ENCODE peak calls at places on chromosome 7, in seven cellular contexts. D is neural crest cell; X is heart left ventricle; E is CD4-positive, alpha-beta T cell; P is GM10248; F is HepG2; H is RWPE1. I is an unnamed sample.

GRCh38 chr7:7521259-7521658 is 14.4 kb downstream of the COL28A1 start:
- DNase-seq in X (no peak), P (no peak), E (no peak), H (no peak), D (no peak), F (no peak), I (no peak)

GRCh38 chr7:118793552-118793951 is 569.0 kb downstream of the ANKRD7 start:
- DNase-seq in E (no peak), D (no peak), X (no peak), F (no peak), P (no peak), H (no peak), I (no peak)

GRCh38 chr7:128026551-128026950 is 4.7 kb downstream of the LRRC4 start:
- DNase-seq in X (no peak), H (no peak), P (no peak), F (no peak), E (no peak), D (no peak), I (no peak)

GRCh38 chr7:120272261-120272895 is 597 bp upstream of the KCND2 start:
- DNase-seq in E (no peak), F (peak), D (no peak), X (no peak), H (peak), P (peak), I (no peak)

GRCh38 chr7:8189615-8190014 is 72.4 kb downstream of the ICA1 start:
- DNase-seq in D (no peak), P (no peak), H (no peak), F (no peak), E (no peak), X (no peak), I (no peak)

GRCh38 chr7:64174941-64175340 is 32.1 kb upstream of the ZNF735 start:
- DNase-seq in D (no peak), F (no peak), X (no peak), E (no peak), H (no peak), P (no peak), I (no peak)

GRCh38 chr7:36794689-36795088 is 70.4 kb upstream of the AOAH start:
- DNase-seq in X (no peak), D (no peak), E (no peak), F (peak), H (no peak), P (no peak), I (no peak)

GRCh38 chr7:13904689-13905088 is 84.8 kb downstream of the ETV1 start:
- DNase-seq in E (no peak), F (no peak), D (no peak), X (no peak), P (no peak), H (no peak), I (no peak)

GRCh38 chr7:57774300-57774699 is 324.3 kb downstream of the ZNF716 start:
- DNase-seq in F (no peak), H (no peak), P (no peak), X (no peak), E (no peak), D (no peak), I (no peak)

GRCh38 chr7:128408709-128409434 is 910 bp downstream of the IMPDH1 start:
- DNase-seq in H (peak), D (no peak), E (no peak), X (no peak), P (no peak), F (no peak), I (no peak)

GRCh38 chr7:137754076-137754851 is 92.5 kb downstream of the DGKI start:
- DNase-seq in H (no peak), D (no peak), X (no peak), P (no peak), F (no peak), E (no peak), I (no peak)

GRCh38 chr7:105578496-105578895 is 2.8 kb downstream of the EFCAB10 start:
- DNase-seq in H (no peak), P (no peak), F (no peak), D (no peak), E (no peak), X (no peak), I (no peak)

GRCh38 chr7:34168013-34168412 is 262.7 kb downstream of the BMPER start:
- DNase-seq in D (no peak), F (no peak), P (no peak), H (no peak), E (no peak), X (no peak), I (no peak)

GRCh38 chr7:90611115-90611514 is 15.0 kb downstream of the CDK14 start:
- DNase-seq in H (no peak), P (peak), D (no peak), E (no peak), X (no peak), F (no peak), I (no peak)

GRCh38 chr7:157745721-157746709 is 409.2 kb downstream of the DNAJB6 start:
- DNase-seq in D (no peak), E (no peak), H (no peak), P (no peak), X (no peak), F (no peak), I (no peak)

GRCh38 chr7:983182-984071 is 446 bp downstream of the CYP2W1 start:
- DNase-seq in P (no peak), X (no peak), E (no peak), D (no peak), F (peak), H (no peak), I (no peak)

GRCh38 chr7:422191-422885 is 97.3 kb downstream of the PDGFA start:
- DNase-seq in D (no peak), F (no peak), X (no peak), P (no peak), E (no peak), H (no peak), I (no peak)

GRCh38 chr7:84455788-84456187 is 261.2 kb upstream of the SEMA3A start:
- DNase-seq in D (no peak), X (no peak), P (no peak), E (no peak), F (no peak), H (no peak), I (no peak)

GRCh38 chr7:41855798-41856197 is 152.9 kb upstream of the INHBA start:
- DNase-seq in P (no peak), H (no peak), X (no peak), F (no peak), E (no peak), D (no peak), I (no peak)

GRCh38 chr7:148501707-148502139 is 88.8 kb upstream of the C7orf33 start:
- DNase-seq in E (no peak), D (peak), H (no peak), P (peak), F (no peak), X (no peak), I (peak)

GRCh38 chr7:132882714-132883428 is 199.0 kb downstream of the CHCHD3 start:
- DNase-seq in H (no peak), P (no peak), D (no peak), E (no peak), X (no peak), F (no peak), I (no peak)

GRCh38 chr7:76065016-76065612 is 17.2 kb downstream of the MDH2 start:
- DNase-seq in H (no peak), P (peak), D (no peak), F (no peak), X (no peak), E (no peak), I (no peak)

GRCh38 chr7:98616381-98617050 is 569 bp upstream of the NPTX2 start:
- DNase-seq in D (no peak), F (no peak), H (no peak), P (peak), X (no peak), E (no peak), I (no peak)

GRCh38 chr7:81415181-81415580 is 354.7 kb downstream of the HGF start:
- DNase-seq in D (no peak), H (no peak), E (no peak), F (no peak), X (no peak), P (no peak), I (no peak)

GRCh38 chr7:6139189-6139996 is 108.2 kb downstream of the ANKRD61 start:
- DNase-seq in H (no peak), D (no peak), F (no peak), E (no peak), X (no peak), P (no peak), I (no peak)

GRCh38 chr7:123030631-123031030 is 35.1 kb upstream of the TAS2R16 start:
- DNase-seq in D (no peak), H (no peak), E (no peak), X (no peak), F (no peak), P (no peak), I (no peak)

GRCh38 chr7:90755041-90755440 is 158.9 kb downstream of the CDK14 start:
- DNase-seq in E (no peak), P (no peak), F (no peak), H (no peak), D (no peak), X (no peak), I (no peak)

GRCh38 chr7:538764-539685 is 19.4 kb upstream of the PDGFA start:
- DNase-seq in X (no peak), D (no peak), P (no peak), E (no peak), H (peak), F (peak), I (no peak)

GRCh38 chr7:18694911-18695310 is 199.4 kb downstream of the HDAC9 start:
- DNase-seq in F (no peak), P (no peak), E (no peak), X (no peak), H (no peak), D (no peak), I (no peak)

GRCh38 chr7:18702071-18702829 is 206.7 kb downstream of the HDAC9 start:
- DNase-seq in F (no peak), H (no peak), P (no peak), E (no peak), X (no peak), D (no peak), I (no peak)

GRCh38 chr7:18698258-18698734 is 202.7 kb downstream of the HDAC9 start:
- DNase-seq in F (no peak), D (no peak), H (no peak), P (no peak), E (no peak), X (no peak), I (no peak)

GRCh38 chr7:18703743-18704142 is 208.2 kb downstream of the HDAC9 start:
- DNase-seq in X (no peak), H (no peak), P (no peak), F (no peak), E (no peak), D (no peak), I (no peak)

GRCh38 chr7:18700147-18700546 is 204.6 kb downstream of the HDAC9 start:
- DNase-seq in H (no peak), E (no peak), X (no peak), D (no peak), F (no peak), P (no peak), I (no peak)
- TF ChIP-seq CTCF in H (no peak), E (no peak), X (no peak), D (peak), F (no peak), P (no peak), I (peak)

GRCh38 chr7:50826371-50827172 is 43.9 kb upstream of the GRB10 start:
- DNase-seq in D (no peak), E (no peak), P (no peak), F (peak), X (no peak), H (peak), I (no peak)
- TF ChIP-seq CTCF in D (no peak), E (no peak), P (no peak), F (no peak), X (no peak), H (no peak), I (no peak)

GRCh38 chr7:28530175-28531142 is 118.1 kb downstream of the CREB5 start:
- DNase-seq in E (no peak), H (no peak), P (no peak), F (no peak), D (no peak), X (peak), I (no peak)

GRCh38 chr7:28533267-28533666 is 120.9 kb downstream of the CREB5 start:
- DNase-seq in H (no peak), X (no peak), D (no peak), E (no peak), F (no peak), P (no peak), I (no peak)

GRCh38 chr7:28533731-28534531 is 121.6 kb downstream of the CREB5 start:
- DNase-seq in F (no peak), D (peak), P (no peak), H (no peak), E (no peak), X (no peak), I (no peak)

GRCh38 chr7:28539289-28539981 is 127.1 kb downstream of the CREB5 start:
- DNase-seq in D (no peak), H (no peak), P (peak), F (no peak), E (no peak), X (no peak), I (no peak)

GRCh38 chr7:28536259-28536658 is 123.9 kb downstream of the CREB5 start:
- DNase-seq in F (no peak), H (peak), P (no peak), X (no peak), D (peak), E (no peak), I (no peak)
- TF ChIP-seq CTCF in F (no peak), H (no peak), P (no peak), X (no peak), D (peak), E (no peak), I (peak)

GRCh38 chr7:11341285-11341944 is 367.7 kb downstream of the PHF14 start:
- DNase-seq in D (no peak), E (no peak), F (no peak), P (no peak), X (no peak), H (no peak), I (no peak)
- TF ChIP-seq CTCF in D (peak), E (no peak), F (peak), P (peak), X (peak), H (no peak), I (peak)

GRCh38 chr7:28417321-28417940 is 5.1 kb downstream of the CREB5 start:
- DNase-seq in H (no peak), E (no peak), F (no peak), X (no peak), D (no peak), P (no peak), I (no peak)

GRCh38 chr7:28418311-28418710 is 6.0 kb downstream of the CREB5 start:
- DNase-seq in P (no peak), H (no peak), D (no peak), X (no peak), E (no peak), F (no peak), I (no peak)

GRCh38 chr7:28419717-28420116 is 7.4 kb downstream of the CREB5 start:
- DNase-seq in H (peak), X (no peak), E (no peak), D (no peak), P (no peak), F (no peak), I (no peak)

GRCh38 chr7:28423919-28424514 is 11.7 kb downstream of the CREB5 start:
- DNase-seq in E (no peak), F (no peak), P (no peak), X (no peak), D (no peak), H (no peak), I (no peak)

DNA sequence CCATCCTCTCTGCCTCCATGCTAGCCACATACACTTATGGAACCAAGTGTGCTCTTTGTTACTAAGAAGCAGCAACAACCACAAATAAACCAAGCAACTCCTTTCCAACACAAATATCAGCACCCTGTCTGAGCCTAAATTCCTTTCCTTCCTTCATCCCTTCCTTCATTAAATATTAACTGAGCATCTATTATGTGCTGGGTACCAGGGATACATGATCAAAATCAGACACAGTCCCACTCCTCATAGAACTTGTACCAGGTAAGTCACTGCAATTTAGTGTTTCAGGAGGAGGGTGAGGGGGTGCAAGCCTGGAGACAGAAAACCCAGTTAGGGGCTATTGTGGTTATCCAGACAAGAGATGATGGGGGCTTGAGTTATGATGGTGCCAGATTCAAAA is 10.8 kb downstream of the CREB5 start:
- DNase-seq in X (no peak), P (no peak), H (no peak), E (no peak), D (no peak), F (no peak), I (no peak)
- TF ChIP-seq CTCF in X (no peak), P (no peak), H (no peak), E (no peak), D (no peak), F (no peak), I (no peak)

GRCh38 chr7:35430547-35431153 is 176.8 kb upstream of the TBX20 start:
- DNase-seq in X (no peak), P (no peak), F (peak), D (no peak), H (no peak), E (no peak), I (no peak)
- TF ChIP-seq CTCF in X (peak), P (peak), F (peak), D (peak), H (peak), E (no peak), I (peak)

GRCh38 chr7:102275123-102275703 is 11.5 kb upstream of the SH2B2 start:
- DNase-seq in E (no peak), F (no peak), D (no peak), H (peak), P (no peak), X (no peak), I (no peak)
- TF ChIP-seq CTCF in E (no peak), F (no peak), D (no peak), H (no peak), P (no peak), X (no peak), I (no peak)

GRCh38 chr7:82605247-82605864 is 161.8 kb upstream of the CACNA2D1 start:
- DNase-seq in X (no peak), F (peak), P (peak), H (peak), D (peak), E (no peak), I (no peak)
- TF ChIP-seq CTCF in X (peak), F (peak), P (peak), H (peak), D (peak), E (peak), I (peak)

I was measured in progenitor cell of endocrine pancreas.